ENCODE peak calls at places on chromosomes 2 and 18, in four cellular contexts. One of them, this sample, is unnamed.

GRCh38 chr2:69213201-69213600 is 173.8 kb downstream of the GFPT1 start:
- DNase-seq in CD8-positive, alpha-beta T cell: no peak
- DNase-seq in psoas muscle: no peak
- DNase-seq in AG04450: no peak
- DNase-seq in this sample: no peak

GRCh38 chr18:72700961-72701710 is 157.0 kb upstream of the CBLN2 start:
- DNase-seq in CD8-positive, alpha-beta T cell: no peak
- DNase-seq in AG04450: no peak
- DNase-seq in psoas muscle: no peak
- DNase-seq in this sample: no peak

GRCh38 chr2:130728007-130728454 is 839 bp upstream of the GPR148 start:
- DNase-seq in AG04450: no peak
- DNase-seq in psoas muscle: no peak
- DNase-seq in CD8-positive, alpha-beta T cell: peak; percentile 52
- DNase-seq in this sample: no peak

GRCh38 chr18:56431551-56431950 is 206.8 kb downstream of the TXNL1 start:
- DNase-seq in AG04450: no peak
- DNase-seq in CD8-positive, alpha-beta T cell: no peak
- DNase-seq in psoas muscle: no peak
- DNase-seq in this sample: no peak

GRCh38 chr2:28649481-28650260 is 102.0 kb upstream of the PPP1CB start:
- DNase-seq in CD8-positive, alpha-beta T cell: no peak
- DNase-seq in AG04450: no peak
- DNase-seq in psoas muscle: no peak
- DNase-seq in this sample: no peak

GRCh38 chr18:72155327-72155726 is 388.8 kb downstream of the CBLN2 start:
- DNase-seq in CD8-positive, alpha-beta T cell: no peak
- DNase-seq in AG04450: no peak
- DNase-seq in psoas muscle: no peak
- DNase-seq in this sample: no peak

GRCh38 chr18:51668101-51668500 is 470.6 kb upstream of the MEX3C start:
- DNase-seq in psoas muscle: peak; percentile 17
- DNase-seq in CD8-positive, alpha-beta T cell: no peak
- DNase-seq in AG04450: peak; percentile 7
- DNase-seq in this sample: no peak

GRCh38 chr2:210198326-210198725 is 26.9 kb downstream of the ACADL start:
- DNase-seq in AG04450: no peak
- DNase-seq in CD8-positive, alpha-beta T cell: no peak
- DNase-seq in psoas muscle: no peak
- DNase-seq in this sample: no peak

GRCh38 chr2:129720360-129720759 is 259.1 kb upstream of the RAB6C start:
- DNase-seq in CD8-positive, alpha-beta T cell: no peak
- DNase-seq in psoas muscle: no peak
- DNase-seq in AG04450: no peak
- DNase-seq in this sample: no peak

GRCh38 chr2:12931211-12931844 is 214.6 kb downstream of the TRIB2 start:
- DNase-seq in AG04450: peak; percentile 30
- DNase-seq in CD8-positive, alpha-beta T cell: no peak
- DNase-seq in psoas muscle: no peak
- DNase-seq in this sample: no peak

GRCh38 chr18:80169607-80170006 is 60.5 kb downstream of the ADNP2 start:
- DNase-seq in psoas muscle: no peak
- DNase-seq in AG04450: no peak
- DNase-seq in CD8-positive, alpha-beta T cell: no peak
- DNase-seq in this sample: no peak

GRCh38 chr18:35526476-35527120 is 28.8 kb upstream of the INO80C start:
- DNase-seq in psoas muscle: no peak
- DNase-seq in CD8-positive, alpha-beta T cell: no peak
- DNase-seq in AG04450: no peak
- DNase-seq in this sample: no peak
- H3K4me3 ChIP-seq in psoas muscle: peak overlapping the region; percentile 52
- H3K4me3 ChIP-seq in CD8-positive, alpha-beta T cell: no peak overlapping the region
- H3K4me3 ChIP-seq in AG04450: no peak overlapping the region
- H3K4me3 ChIP-seq in this sample: no peak overlapping the region

DNA sequence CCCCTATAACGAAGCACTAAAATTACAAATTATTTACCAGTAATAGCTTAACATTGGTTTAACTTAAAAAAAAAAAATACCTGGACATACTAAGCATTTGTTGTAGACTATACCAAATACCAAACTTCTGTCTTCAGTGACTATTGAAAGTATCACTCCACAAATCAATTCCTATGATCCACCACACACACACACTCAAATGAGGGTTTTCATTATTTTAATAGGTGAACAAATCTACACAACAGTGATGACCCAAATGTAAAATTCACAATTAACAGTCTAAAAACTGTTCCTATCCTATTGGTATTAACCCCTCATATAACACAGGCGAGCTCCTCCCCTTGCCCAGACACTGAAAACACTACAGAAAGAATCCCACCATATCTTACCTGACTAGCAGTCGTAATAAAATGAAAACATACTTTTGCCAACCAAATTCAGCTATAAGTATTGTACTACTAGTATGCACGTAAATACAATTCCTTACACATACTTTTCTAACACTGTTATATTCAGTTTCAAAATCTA is 2.5 kb downstream of the SP3 start:
- DNase-seq in psoas muscle: no peak
- DNase-seq in AG04450: no peak
- DNase-seq in CD8-positive, alpha-beta T cell: no peak
- DNase-seq in this sample: no peak
- H3K4me3 ChIP-seq in psoas muscle: peak overlapping the region; percentile 96
- H3K4me3 ChIP-seq in AG04450: peak overlapping the region; percentile 85
- H3K4me3 ChIP-seq in CD8-positive, alpha-beta T cell: peak overlapping the region; percentile 54
- H3K4me3 ChIP-seq in this sample: peak overlapping the region; percentile 80

DNA sequence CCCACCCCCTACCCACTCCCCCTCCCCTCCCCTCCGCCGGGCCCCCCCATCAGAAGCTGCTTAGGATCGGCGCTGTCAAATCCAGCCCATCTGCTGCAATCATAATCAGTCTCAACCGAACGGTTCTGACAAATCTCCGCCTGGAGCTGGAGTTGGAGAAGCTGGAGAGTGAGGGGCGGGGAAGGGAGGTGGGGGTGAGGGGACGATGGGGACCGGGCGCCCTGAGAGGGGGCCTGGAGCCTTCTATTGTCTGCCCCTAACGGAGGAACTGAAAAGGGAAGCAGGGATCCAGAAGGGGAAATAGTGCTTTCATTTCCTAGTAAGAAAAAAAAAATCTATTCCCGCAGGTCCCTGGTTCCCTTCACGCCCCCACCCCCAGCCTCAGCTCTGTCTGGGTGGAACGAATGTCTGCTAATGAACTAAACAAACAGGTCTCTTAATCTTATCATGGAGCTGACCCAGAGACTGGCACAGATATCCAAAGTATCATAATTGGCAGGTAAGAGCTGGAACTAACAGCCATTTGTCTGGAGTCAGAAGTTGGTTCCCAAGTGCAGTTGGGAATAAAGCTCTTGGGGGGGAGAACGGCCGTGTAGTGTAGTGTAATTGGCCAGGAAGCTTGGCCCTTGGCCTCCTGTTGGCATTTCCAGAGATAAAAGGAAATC is 301.2 kb downstream of the NCKAP5 start:
- DNase-seq in CD8-positive, alpha-beta T cell: no peak
- DNase-seq in psoas muscle: no peak
- DNase-seq in AG04450: no peak
- DNase-seq in this sample: no peak
- H3K4me3 ChIP-seq in CD8-positive, alpha-beta T cell: no peak overlapping the region
- H3K4me3 ChIP-seq in psoas muscle: peak overlapping the region; percentile 56
- H3K4me3 ChIP-seq in AG04450: peak overlapping the region; percentile 74
- H3K4me3 ChIP-seq in this sample: peak overlapping the region; percentile 54

GRCh38 chr18:47898055-47898454 is 32.4 kb downstream of the SMAD2 start:
- DNase-seq in CD8-positive, alpha-beta T cell: no peak
- DNase-seq in psoas muscle: no peak
- DNase-seq in AG04450: no peak
- DNase-seq in this sample: no peak

GRCh38 chr18:47898696-47899095 is 31.8 kb downstream of the SMAD2 start:
- DNase-seq in CD8-positive, alpha-beta T cell: no peak
- DNase-seq in psoas muscle: no peak
- DNase-seq in AG04450: no peak
- DNase-seq in this sample: no peak

GRCh38 chr18:47903809-47904208 is 26.6 kb downstream of the SMAD2 start:
- DNase-seq in AG04450: no peak
- DNase-seq in psoas muscle: no peak
- DNase-seq in CD8-positive, alpha-beta T cell: no peak
- DNase-seq in this sample: no peak

GRCh38 chr18:47899107-47899840 is 31.2 kb downstream of the SMAD2 start:
- DNase-seq in psoas muscle: no peak
- DNase-seq in AG04450: no peak
- DNase-seq in CD8-positive, alpha-beta T cell: no peak
- DNase-seq in this sample: no peak

DNA sequence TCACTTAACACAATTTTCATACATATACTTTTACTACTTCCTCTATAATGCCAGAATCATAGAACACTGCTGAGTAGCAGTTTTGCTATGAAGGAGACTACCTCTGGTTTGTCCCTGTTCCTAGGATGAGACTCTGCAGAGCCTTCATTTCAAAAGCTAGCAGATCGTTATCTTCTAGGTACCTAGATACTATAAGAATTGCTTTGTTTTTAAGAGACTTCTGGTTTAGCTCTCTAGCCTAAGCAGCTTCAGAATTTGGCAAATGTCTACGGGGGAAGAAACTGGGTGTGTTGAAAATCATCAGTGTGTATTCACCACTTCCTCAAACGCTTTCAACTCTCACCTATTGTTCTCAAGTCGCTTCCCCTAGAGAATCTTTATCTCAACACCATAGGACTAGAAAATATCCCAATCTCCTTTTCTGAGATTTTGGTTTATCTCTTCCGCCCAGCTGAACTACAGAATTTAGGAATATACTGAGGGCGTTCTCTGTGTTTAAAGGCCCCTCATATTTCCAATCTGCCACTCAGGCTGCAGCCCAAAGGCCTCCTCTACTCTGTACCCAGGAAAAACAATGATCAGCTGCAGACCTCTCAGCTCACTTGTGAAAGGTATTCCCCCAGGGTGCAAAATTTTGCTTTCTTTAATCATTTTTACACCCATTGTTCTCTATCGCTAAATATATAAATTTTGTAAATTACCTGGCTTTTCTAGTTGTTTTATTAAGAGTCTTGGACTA is 28.7 kb downstream of the SMAD2 start:
- DNase-seq in AG04450: no peak
- DNase-seq in psoas muscle: no peak
- DNase-seq in CD8-positive, alpha-beta T cell: no peak
- DNase-seq in this sample: no peak
- H3K4me3 ChIP-seq in AG04450: no peak overlapping the region
- H3K4me3 ChIP-seq in psoas muscle: no peak overlapping the region
- H3K4me3 ChIP-seq in CD8-positive, alpha-beta T cell: no peak overlapping the region
- H3K4me3 ChIP-seq in this sample: no peak overlapping the region

GRCh38 chr2:16046649-16047048 is 106.3 kb downstream of the MYCN start:
- DNase-seq in CD8-positive, alpha-beta T cell: no peak
- DNase-seq in AG04450: no peak
- DNase-seq in psoas muscle: no peak
- DNase-seq in this sample: no peak
- H3K4me3 ChIP-seq in CD8-positive, alpha-beta T cell: no peak overlapping the region
- H3K4me3 ChIP-seq in AG04450: no peak overlapping the region
- H3K4me3 ChIP-seq in psoas muscle: no peak overlapping the region
- H3K4me3 ChIP-seq in this sample: no peak overlapping the region

GRCh38 chr2:75645643-75646042 is 940 bp upstream of the MRPL19 start:
- DNase-seq in CD8-positive, alpha-beta T cell: no peak
- DNase-seq in psoas muscle: no peak
- DNase-seq in AG04450: no peak
- DNase-seq in this sample: no peak

GRCh38 chr2:75646583-75647425 is at the start of gene MRPL19:
- DNase-seq in AG04450: peak; percentile 76
- DNase-seq in psoas muscle: peak; percentile 81
- DNase-seq in CD8-positive, alpha-beta T cell: peak; percentile 76
- DNase-seq in this sample: peak; percentile 81

GRCh38 chr2:75646090-75646582 is 447 bp upstream of the MRPL19 start:
- DNase-seq in CD8-positive, alpha-beta T cell: no peak
- DNase-seq in AG04450: no peak
- DNase-seq in psoas muscle: no peak
- DNase-seq in this sample: no peak

GRCh38 chr2:75643980-75644379 is 2.6 kb upstream of the MRPL19 start:
- DNase-seq in CD8-positive, alpha-beta T cell: no peak
- DNase-seq in AG04450: no peak
- DNase-seq in psoas muscle: no peak
- DNase-seq in this sample: no peak

DNA sequence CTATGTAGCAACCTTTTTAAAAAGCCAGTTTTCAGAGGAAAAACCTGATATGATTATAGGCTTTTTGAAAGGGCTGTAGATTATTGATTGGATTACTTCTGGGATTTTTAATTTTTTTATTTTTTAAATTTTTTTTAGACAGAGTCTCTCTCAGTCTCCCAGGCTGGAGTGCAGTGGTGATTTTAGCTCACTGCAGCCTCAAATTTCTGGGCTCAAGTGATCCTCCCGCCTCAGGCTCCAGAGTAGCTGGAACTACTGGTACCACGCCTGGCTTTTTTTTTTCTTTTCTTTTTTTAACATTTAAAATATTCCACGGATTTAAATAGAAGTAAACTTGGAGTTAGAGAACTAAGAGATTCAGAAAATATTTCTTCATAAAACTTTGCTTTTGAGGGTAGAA is 1.2 kb downstream of the MRPL19 start:
- DNase-seq in psoas muscle: no peak
- DNase-seq in AG04450: no peak
- DNase-seq in CD8-positive, alpha-beta T cell: no peak
- DNase-seq in this sample: no peak
- H3K4me3 ChIP-seq in psoas muscle: peak overlapping the region; percentile 95
- H3K4me3 ChIP-seq in AG04450: peak overlapping the region; percentile 89
- H3K4me3 ChIP-seq in CD8-positive, alpha-beta T cell: no peak overlapping the region
- H3K4me3 ChIP-seq in this sample: peak overlapping the region; percentile 95

GRCh38 chr2:6877402-6878305 is at the start of gene RSAD2:
- DNase-seq in CD8-positive, alpha-beta T cell: peak; percentile 25
- DNase-seq in psoas muscle: no peak
- DNase-seq in AG04450: no peak
- DNase-seq in this sample: no peak

GRCh38 chr2:6879011-6879410 is 1.4 kb downstream of the RSAD2 start:
- DNase-seq in CD8-positive, alpha-beta T cell: no peak
- DNase-seq in AG04450: no peak
- DNase-seq in psoas muscle: no peak
- DNase-seq in this sample: no peak

GRCh38 chr2:6881036-6881435 is 3.5 kb downstream of the RSAD2 start:
- DNase-seq in CD8-positive, alpha-beta T cell: no peak
- DNase-seq in AG04450: no peak
- DNase-seq in psoas muscle: no peak
- DNase-seq in this sample: no peak

GRCh38 chr2:6881516-6881915 is 3.9 kb downstream of the RSAD2 start:
- DNase-seq in AG04450: no peak
- DNase-seq in CD8-positive, alpha-beta T cell: no peak
- DNase-seq in psoas muscle: no peak
- DNase-seq in this sample: no peak

GRCh38 chr2:6880200-6880733 is 2.7 kb downstream of the RSAD2 start:
- DNase-seq in psoas muscle: no peak
- DNase-seq in CD8-positive, alpha-beta T cell: no peak
- DNase-seq in AG04450: no peak
- DNase-seq in this sample: no peak
- H3K4me3 ChIP-seq in psoas muscle: no peak overlapping the region
- H3K4me3 ChIP-seq in CD8-positive, alpha-beta T cell: no peak overlapping the region
- H3K4me3 ChIP-seq in AG04450: no peak overlapping the region
- H3K4me3 ChIP-seq in this sample: no peak overlapping the region

This sample was measured in skeletal muscle cell.